ENCODE peak calls at places on chromosomes 11 and 22, in six cellular contexts. Y, O, Q, G, A and Z are unnamed samples.

GRCh38 chr11:27514558-27514957 is 8.0 kb upstream of the LIN7C start:
- DNase-seq in Y (no peak), O (peak; percentile 85), Q (no peak), G (no peak), A (no peak), Z (no peak)

GRCh38 chr22:37077802-37078448 is 26.4 kb downstream of the KCTD17 start:
- DNase-seq in Y (peak; percentile 65), O (peak; percentile 4), Q (peak; percentile 69), G (no peak), A (peak; percentile 28), Z (no peak)

GRCh38 chr11:57668467-57668890 is 565 bp downstream of the ZDHHC5 start:
- DNase-seq in Y (no peak), O (no peak), Q (peak; percentile 5), G (no peak), A (no peak), Z (no peak)

GRCh38 chr11:31687256-31687655 is 123.9 kb downstream of the PAX6 start:
- DNase-seq in Y (no peak), O (no peak), Q (no peak), G (no peak), A (no peak), Z (no peak)

GRCh38 chr22:42076764-42077485 is 2.6 kb upstream of the SMDT1 start:
- DNase-seq in Y (no peak), O (no peak), Q (no peak), G (no peak), A (no peak), Z (no peak)

GRCh38 chr22:43887391-43887790 is 4.4 kb downstream of the PNPLA5 start:
- DNase-seq in Y (no peak), O (no peak), Q (no peak), G (no peak), A (no peak), Z (no peak)

GRCh38 chr11:95385577-95385976 is 154.6 kb upstream of the SESN3 start:
- DNase-seq in Y (no peak), O (no peak), Q (no peak), G (no peak), A (no peak), Z (no peak)

GRCh38 chr22:21921729-21922128 is 30.9 kb downstream of the PPM1F start:
- DNase-seq in Y (no peak), O (no peak), Q (no peak), G (no peak), A (no peak), Z (no peak)

GRCh38 chr22:21450320-21450831 is 16.8 kb upstream of the TMEM191C start:
- DNase-seq in Y (no peak), O (no peak), Q (no peak), G (no peak), A (no peak), Z (no peak)

GRCh38 chr11:64130618-64131017 is 35.3 kb downstream of the MACROD1 start:
- DNase-seq in Y (no peak), O (no peak), Q (no peak), G (no peak), A (no peak), Z (no peak)

GRCh38 chr11:121572581-121573059 is 119.9 kb upstream of the SORL1-AS1 start:
- DNase-seq in Y (no peak), O (no peak), Q (no peak), G (no peak), A (peak; percentile 13), Z (no peak)